ENCODE peak calls at places on chromosomes 3 and 15, in ten cellular contexts. U, P, N, C, O, J, M, Q, D and F are unnamed samples.

GRCh38 chr3:44430466-44430865 is 47.0 kb downstream of the ZNF445 start:
- DNase-seq in U (no peak), P (no peak), N (no peak), C (no peak), O (no peak), J (no peak), M (no peak), Q (no peak), D (no peak), F (no peak)

GRCh38 chr3:123406598-123406997 is 42.3 kb downstream of the ADCY5 start:
- DNase-seq in U (no peak), P (no peak), N (peak; percentile 72), C (no peak), O (no peak), J (peak; percentile 77), M (no peak), Q (no peak), D (peak; percentile 69), F (no peak)

GRCh38 chr3:38519651-38520050 is 23.5 kb downstream of the EXOG start:
- DNase-seq in U (no peak), P (no peak), N (no peak), C (peak; percentile 58), O (no peak), J (no peak), M (no peak), Q (no peak), D (no peak), F (no peak)

GRCh38 chr3:12758025-12758830 is 831 bp downstream of the TMEM40 start:
- DNase-seq in U (no peak), P (peak; percentile 77), N (peak; percentile 66), C (no peak), O (no peak), J (peak; percentile 62), M (no peak), Q (peak; percentile 44), D (peak; percentile 53), F (no peak)

GRCh38 chr15:69979269-69979668 is 118.4 kb downstream of the TLE3 start:
- DNase-seq in U (peak; percentile 80), P (no peak), N (no peak), C (no peak), O (peak; percentile 18), J (no peak), M (peak; percentile 64), Q (no peak), D (no peak), F (peak; percentile 64)

GRCh38 chr15:59532770-59533379 is 78.7 kb upstream of the GCNT3 start:
- DNase-seq in U (peak; percentile 84), P (peak; percentile 68), N (peak; percentile 21), C (peak; percentile 26), O (peak; percentile 10), J (no peak), M (peak; percentile 29), Q (no peak), D (no peak), F (no peak)

GRCh38 chr15:73714695-73715301 is 30.6 kb downstream of the CD276 start:
- DNase-seq in U (no peak), P (no peak), N (no peak), C (no peak), O (no peak), J (no peak), M (no peak), Q (no peak), D (no peak), F (no peak)

GRCh38 chr3:57434041-57434440 is 110.1 kb downstream of the DNAH12 start:
- DNase-seq in U (peak; percentile 13), P (peak; percentile 46), N (no peak), C (no peak), O (peak; percentile 7), J (no peak), M (peak; percentile 27), Q (peak; percentile 40), D (no peak), F (no peak)

GRCh38 chr15:44726568-44727461 is 9.5 kb upstream of the TRIM69 start:
- DNase-seq in U (peak; percentile 95), P (peak; percentile 93), N (peak; percentile 18), C (peak; percentile 82), O (peak; percentile 77), J (peak; percentile 75), M (peak; percentile 35), Q (peak; percentile 78), D (no peak), F (peak; percentile 79)

GRCh38 chr3:120438971-120439370 is 11.8 kb downstream of the FSTL1 start:
- DNase-seq in U (no peak), P (peak; percentile 93), N (peak; percentile 52), C (no peak), O (peak; percentile 53), J (peak; percentile 77), M (no peak), Q (no peak), D (peak; percentile 67), F (no peak)

GRCh38 chr3:120440001-120440703 is 10.6 kb downstream of the FSTL1 start:
- DNase-seq in U (no peak), P (no peak), N (no peak), C (no peak), O (no peak), J (no peak), M (no peak), Q (no peak), D (no peak), F (no peak)

GRCh38 chr3:120436523-120437050 is 14.2 kb downstream of the FSTL1 start:
- DNase-seq in U (no peak), P (no peak), N (no peak), C (no peak), O (no peak), J (no peak), M (no peak), Q (no peak), D (no peak), F (no peak)

GRCh38 chr3:120437559-120437958 is 13.2 kb downstream of the FSTL1 start:
- DNase-seq in U (no peak), P (no peak), N (no peak), C (no peak), O (no peak), J (no peak), M (no peak), Q (no peak), D (no peak), F (no peak)

GRCh38 chr3:120438216-120438615 is 12.6 kb downstream of the FSTL1 start:
- DNase-seq in U (no peak), P (no peak), N (no peak), C (no peak), O (no peak), J (no peak), M (no peak), Q (no peak), D (no peak), F (no peak)
- H3K4me3 ChIP-seq in U (no peak overlapping the region), P (no peak overlapping the region), N (no peak overlapping the region), C (no peak overlapping the region), O (no peak overlapping the region), J (no peak overlapping the region), M (no peak overlapping the region), Q (no peak overlapping the region), D (no peak overlapping the region), F (no peak overlapping the region)

GRCh38 chr3:179045719-179046402 is 25.7 kb downstream of the ZMAT3 start:
- DNase-seq in U (no peak), P (no peak), N (no peak), C (no peak), O (no peak), J (no peak), M (no peak), Q (no peak), D (no peak), F (peak; percentile 35)

DNA sequence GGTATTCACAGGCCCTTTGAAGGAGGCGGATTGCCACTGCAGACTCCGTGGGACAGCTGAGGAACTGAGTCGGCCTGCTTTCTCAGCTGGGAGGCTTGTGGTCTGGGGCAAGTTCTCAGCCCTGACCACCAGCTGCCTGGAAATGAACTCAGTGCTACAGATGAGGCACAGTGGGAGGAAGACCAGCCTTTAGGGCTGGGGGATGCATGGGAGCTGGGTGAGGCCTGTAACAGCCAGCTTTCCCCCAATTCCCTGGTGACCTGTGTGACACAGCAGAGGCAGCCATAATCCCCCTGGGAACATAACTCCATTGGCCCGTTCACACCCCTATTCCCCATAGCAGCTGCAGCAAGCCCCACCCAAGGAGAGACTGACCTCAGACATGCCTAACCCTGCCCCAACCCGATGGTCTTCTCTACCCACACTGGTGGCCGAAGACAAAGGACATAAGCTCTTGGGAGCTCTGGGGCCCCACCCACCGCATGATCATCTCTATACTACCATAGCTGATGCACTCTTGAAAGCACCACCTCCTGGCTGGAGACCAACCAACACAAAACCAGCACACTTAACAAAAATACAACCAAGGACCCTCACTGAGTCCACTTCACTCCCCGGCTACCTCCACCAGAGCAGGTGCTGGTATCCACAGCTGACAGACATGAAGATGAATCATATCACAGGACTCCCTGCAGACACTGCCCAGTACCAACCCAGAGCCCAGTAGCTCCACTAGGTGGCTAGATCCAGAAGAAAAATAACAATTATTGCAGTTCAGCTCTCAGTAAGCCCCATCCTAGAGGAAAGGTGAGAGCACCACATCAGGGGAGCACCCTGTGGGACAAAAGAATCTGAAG is 24.9 kb downstream of the ZMAT3 start:
- DNase-seq in U (peak; percentile 4), P (no peak), N (no peak), C (peak; percentile 41), O (no peak), J (no peak), M (no peak), Q (no peak), D (no peak), F (peak; percentile 60)
- TF ChIP-seq CTCF in U (no peak), P (no peak), N (no peak), C (no peak), O (peak; percentile 3), J (no peak), M (no peak), Q (no peak), D (no peak), F (peak; percentile 31)

DNA sequence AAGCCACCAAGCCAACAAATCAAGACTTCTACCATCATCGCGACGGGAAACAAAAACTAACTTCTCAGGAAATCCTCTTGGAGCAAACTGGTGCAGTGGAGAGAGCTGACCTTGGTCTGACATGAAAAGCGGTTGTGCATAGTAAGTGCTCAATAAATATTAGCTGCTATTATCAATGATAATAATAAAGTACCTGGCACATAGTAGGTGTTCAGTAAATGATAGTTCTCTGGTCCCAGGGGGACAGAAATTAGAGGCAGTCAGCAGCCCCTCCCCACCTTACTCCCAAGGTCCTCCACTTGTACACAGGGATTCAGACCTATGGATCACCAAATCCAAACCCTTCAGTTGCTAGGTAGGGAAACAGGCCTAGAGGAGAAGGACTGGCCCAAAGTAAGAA is 6.0 kb upstream of the CSK start:
- DNase-seq in U (no peak), P (no peak), N (no peak), C (no peak), O (no peak), J (no peak), M (no peak), Q (no peak), D (no peak), F (no peak)
- H3K4me3 ChIP-seq in U (no peak overlapping the region), P (no peak overlapping the region), N (no peak overlapping the region), C (no peak overlapping the region), O (no peak overlapping the region), J (no peak overlapping the region), M (no peak overlapping the region), Q (no peak overlapping the region), D (no peak overlapping the region), F (no peak overlapping the region)

DNA sequence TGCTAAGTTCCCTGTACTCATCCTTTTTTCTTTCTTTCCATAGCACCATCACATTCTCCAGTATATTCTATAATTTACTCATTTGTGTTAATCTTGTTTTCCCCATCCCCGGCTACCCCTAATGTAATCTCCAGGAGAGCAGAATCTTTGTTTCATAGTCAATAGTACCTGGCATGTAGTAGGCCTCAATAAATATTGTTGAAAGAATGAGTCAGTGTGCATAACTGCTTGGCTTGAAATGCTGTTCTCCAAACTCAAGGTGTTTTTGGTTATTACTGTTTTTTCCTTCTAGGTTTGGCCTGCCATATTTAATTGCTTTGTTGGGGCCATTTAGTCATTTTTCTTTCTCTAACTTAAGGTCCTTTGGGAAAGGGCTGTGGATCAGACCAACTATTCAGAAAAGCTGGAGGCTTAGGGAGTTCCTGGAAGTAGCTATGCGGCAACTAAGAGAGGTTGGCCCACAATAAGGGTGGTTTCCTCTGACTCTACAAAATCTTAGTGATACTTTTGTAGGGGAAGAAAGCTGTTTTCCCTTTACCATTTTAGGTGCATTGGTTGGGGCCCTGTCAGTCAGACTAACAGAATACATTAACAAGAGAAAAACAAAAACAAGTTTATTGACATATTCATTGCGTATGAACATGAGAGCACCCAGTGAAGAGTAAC is 28.4 kb downstream of the KAT2B start:
- DNase-seq in U (no peak), P (no peak), N (no peak), C (no peak), O (no peak), J (no peak), M (no peak), Q (no peak), D (no peak), F (no peak)
- TF ChIP-seq CTCF in U (no peak), P (no peak), N (no peak), C (no peak), O (no peak), J (no peak), M (no peak), Q (no peak), D (no peak), F (no peak)